ENCODE peak calls at places on chromosomes 11 and 22, in nine cellular contexts. W is cardiac fibroblast, Q is lower leg skin, V is fibroblast of mammary gland, B is mucosa of descending colon, E is choroid plexus epithelial cell, F is neural progenitor cell, S is psoas muscle, X is lower lobe of right lung. R is an unnamed sample.

GRCh38 chr11:64710418-64711137 is 12.4 kb downstream of the NRXN2 start:
- DNase-seq in X (no peak), B (no peak), S (no peak), F (no peak), V (peak; percentile 31), E (peak; percentile 35), Q (no peak), W (no peak), R (peak; percentile 12)

GRCh38 chr11:44774131-44774530 is 47.4 kb downstream of the TSPAN18 start:
- DNase-seq in X (no peak), Q (no peak), E (no peak), F (no peak), W (no peak), V (no peak), S (peak; percentile 51), B (no peak), R (no peak)

GRCh38 chr11:7592706-7593105 is 78.9 kb downstream of the PPFIBP2 start:
- DNase-seq in W (peak; percentile 94), F (no peak), X (peak; percentile 76), S (peak; percentile 66), B (no peak), V (peak; percentile 84), Q (peak; percentile 67), E (peak; percentile 51), R (peak; percentile 85)

GRCh38 chr11:86671386-86672006 is 920 bp downstream of the ME3 start:
- DNase-seq in V (peak; percentile 41), Q (peak; percentile 55), F (peak; percentile 47), X (peak; percentile 74), E (peak; percentile 44), S (peak; percentile 84), B (peak; percentile 83), W (peak; percentile 64), R (peak; percentile 34)

GRCh38 chr11:121082670-121083069 is 18.4 kb upstream of the TECTA start:
- DNase-seq in F (peak; percentile 73), E (peak; percentile 22), B (no peak), W (peak; percentile 10), V (no peak), S (no peak), X (no peak), Q (no peak), R (peak; percentile 2)

GRCh38 chr11:35427158-35427557 is 7.8 kb upstream of the SLC1A2 start:
- DNase-seq in Q (no peak), F (no peak), V (peak; percentile 62), B (no peak), E (peak; percentile 73), X (no peak), S (no peak), W (peak; percentile 86), R (peak; percentile 87)

GRCh38 chr11:66042227-66043007 is 6.5 kb downstream of the GAL3ST3 start:
- DNase-seq in F (no peak), S (no peak), V (no peak), Q (no peak), X (no peak), E (no peak), B (no peak), W (no peak), R (no peak)

GRCh38 chr11:92765965-92766371 is 203.5 kb upstream of the MTNR1B start:
- DNase-seq in Q (no peak), B (no peak), V (peak; percentile 11), W (peak; percentile 63), F (peak; percentile 65), X (peak; percentile 49), S (peak; percentile 12), E (peak; percentile 7), R (peak; percentile 3)

GRCh38 chr11:132427611-132428010 is 1057.2 kb downstream of the NTM start:
- DNase-seq in W (peak; percentile 3), X (no peak), V (no peak), F (no peak), E (peak; percentile 22), Q (no peak), S (no peak), B (no peak), R (no peak)

GRCh38 chr11:65891180-65892136 is 985 bp downstream of the CCDC85B start:
- DNase-seq in S (no peak), Q (no peak), W (peak; percentile 65), E (no peak), X (peak; percentile 62), V (peak; percentile 47), B (peak; percentile 71), F (peak; percentile 79), R (no peak)

GRCh38 chr11:105720096-105720495 is 110.2 kb downstream of the GRIA4 start:
- DNase-seq in Q (no peak), S (no peak), E (no peak), F (no peak), X (no peak), V (no peak), B (no peak), W (no peak), R (no peak)

GRCh38 chr11:94537051-94537600 is 6.6 kb upstream of the FUT4 start:
- DNase-seq in V (peak; percentile 76), Q (no peak), E (peak; percentile 73), X (no peak), W (peak; percentile 53), S (no peak), F (no peak), B (no peak), R (peak; percentile 86)

GRCh38 chr22:19344420-19344819 is 52.9 kb upstream of the CLTCL1 start:
- DNase-seq in B (no peak), X (no peak), E (no peak), Q (no peak), W (no peak), F (no peak), S (no peak), V (no peak), R (no peak)

GRCh38 chr11:85182437-85183109 is 444.6 kb downstream of the DLG2 start:
- DNase-seq in X (no peak), B (no peak), W (peak; percentile 8), E (peak; percentile 65), F (peak; percentile 65), S (no peak), V (peak; percentile 45), Q (no peak), R (peak; percentile 10)

GRCh38 chr11:130166457-130166784 is 6.8 kb downstream of the ST14 start:
- DNase-seq in Q (no peak), S (no peak), X (no peak), E (peak; percentile 98), W (peak; percentile 89), V (peak; percentile 99), B (no peak), F (no peak), R (peak; percentile 93)

GRCh38 chr11:124481365-124482323 is 36.1 kb upstream of the OR8B8 start:
- DNase-seq in B (no peak), V (peak; percentile 56), X (no peak), E (peak; percentile 80), W (peak; percentile 66), S (no peak), F (peak; percentile 61), Q (no peak), R (peak; percentile 39)

GRCh38 chr22:27810566-27810965 is 9.0 kb upstream of the MN1 start:
- DNase-seq in B (no peak), X (no peak), Q (peak; percentile 67), V (peak; percentile 49), S (peak; percentile 82), E (peak; percentile 63), W (peak; percentile 68), F (peak; percentile 42), R (peak; percentile 84)

GRCh38 chr11:69526453-69526810 is 45.0 kb downstream of the LINC01488 start:
- DNase-seq in X (peak; percentile 17), S (no peak), B (no peak), Q (no peak), E (no peak), F (no peak), W (no peak), V (no peak), R (no peak)

GRCh38 chr22:24592144-24592845 is 578 bp downstream of the LRRC75B start:
- DNase-seq in Q (no peak), S (no peak), F (peak; percentile 42), V (peak; percentile 19), B (no peak), X (no peak), W (no peak), E (peak; percentile 20), R (peak; percentile 23)

GRCh38 chr11:37525336-37525735 is 927.3 kb upstream of the RAG2 start:
- DNase-seq in E (peak; percentile 50), W (peak; percentile 40), F (no peak), X (no peak), V (peak; percentile 33), B (no peak), Q (no peak), S (no peak), R (peak; percentile 53)
- TF ChIP-seq CTCF in E (peak; percentile 52), W (no peak), F (no peak), X (no peak), V (peak; percentile 43), B (no peak), Q (no peak), S (no peak), R (peak; percentile 43)

GRCh38 chr11:32658639-32659406 is 75.2 kb downstream of the EIF3M start:
- DNase-seq in V (peak; percentile 75), X (no peak), Q (no peak), E (peak; percentile 1), F (no peak), W (no peak), B (no peak), S (no peak), R (peak; percentile 36)
- H3K4me3 ChIP-seq in V (no peak overlapping the region), X (no peak overlapping the region), Q (no peak overlapping the region), E (no peak overlapping the region), F (no peak overlapping the region), W (no peak overlapping the region), B (no peak overlapping the region), S (no peak overlapping the region), R (no peak overlapping the region)

GRCh38 chr11:134472188-134472455 is 60.1 kb upstream of the B3GAT1 start:
- DNase-seq in E (no peak), F (no peak), V (no peak), X (no peak), W (no peak), S (no peak), B (no peak), Q (no peak), R (no peak)

GRCh38 chr11:134475951-134476350 is 63.9 kb upstream of the B3GAT1 start:
- DNase-seq in Q (no peak), W (no peak), S (no peak), X (no peak), F (no peak), E (no peak), B (no peak), V (no peak), R (no peak)

GRCh38 chr11:134476435-134477021 is 64.5 kb upstream of the B3GAT1 start:
- DNase-seq in Q (no peak), B (no peak), E (no peak), X (no peak), V (no peak), F (peak; percentile 87), S (no peak), W (no peak), R (no peak)

GRCh38 chr11:134474942-134475341 is 62.9 kb upstream of the B3GAT1 start:
- DNase-seq in V (no peak), F (no peak), B (no peak), Q (no peak), W (no peak), E (no peak), X (no peak), S (no peak), R (no peak)

GRCh38 chr11:134474070-134474860 is 62.2 kb upstream of the B3GAT1 start:
- DNase-seq in F (no peak), X (no peak), Q (no peak), S (no peak), E (no peak), B (no peak), W (no peak), V (no peak), R (no peak)
- TF ChIP-seq CTCF in F (no peak), X (no peak), Q (no peak), S (no peak), E (no peak), B (no peak), W (no peak), V (no peak), R (no peak)

GRCh38 chr22:33271390-33272161 is 213.4 kb upstream of the SYN3 start:
- DNase-seq in B (no peak), X (no peak), E (peak; percentile 17), S (peak; percentile 56), Q (no peak), W (peak; percentile 56), F (peak; percentile 13), V (peak; percentile 34), R (peak; percentile 78)
- H3K4me3 ChIP-seq in B (no peak overlapping the region), X (no peak overlapping the region), E (no peak overlapping the region), S (no peak overlapping the region), Q (no peak overlapping the region), W (no peak overlapping the region), F (no peak overlapping the region), V (no peak overlapping the region), R (no peak overlapping the region)